ENCODE peak calls at places on chromosomes 11 and 22, in ten cellular contexts. M is T-helper 2 cell, P is Calu3, A is activated T-helper 1 cell treated with Interleukin-2 at 50 U/mL for 16 hours, N is neuronal stem cell, K is heart left ventricle, V is NCI-H2171 treated with DMSO at 0.1 percent for 48 hours, S is mesenchymal stem cell, X is uterus, Z is lung microvascular endothelial cell. U is an unnamed sample.

GRCh38 chr11:69844396-69844795 is 25.2 kb upstream of the FGF3 start:
- DNase-seq in V (no peak), X (no peak), K (no peak), Z (no peak), M (no peak), S (no peak), P (no peak), A (no peak), N (no peak), U (no peak)

GRCh38 chr11:92670293-92670890 is 299.1 kb upstream of the MTNR1B start:
- DNase-seq in A (no peak), S (no peak), N (no peak), M (no peak), K (no peak), X (no peak), P (no peak), V (peak), Z (no peak), U (no peak)

GRCh38 chr11:8040261-8040920 is 40.6 kb upstream of the TUB start:
- DNase-seq in S (no peak), V (no peak), P (no peak), Z (no peak), N (no peak), X (no peak), M (no peak), A (no peak), K (no peak), U (no peak)

GRCh38 chr11:109698237-109698636 is 276.2 kb downstream of the C11orf87 start:
- DNase-seq in M (no peak), Z (no peak), A (no peak), K (no peak), P (no peak), N (no peak), S (no peak), X (no peak), V (no peak), U (no peak)

GRCh38 chr11:69037074-69037473 is 11.7 kb upstream of the TPCN2 start:
- DNase-seq in P (no peak), K (peak), M (no peak), Z (no peak), V (no peak), X (no peak), A (no peak), N (no peak), S (no peak), U (no peak)

GRCh38 chr11:126140932-126141291 is 70.5 kb downstream of the RPUSD4 start:
- DNase-seq in S (peak), P (no peak), V (peak), A (no peak), Z (peak), N (no peak), X (peak), K (no peak), M (no peak), U (no peak)

GRCh38 chr11:11677672-11678356 is 56.0 kb upstream of the GALNT18 start:
- DNase-seq in M (no peak), K (no peak), S (no peak), Z (no peak), V (no peak), A (no peak), P (no peak), X (no peak), N (no peak), U (no peak)

GRCh38 chr11:19595499-19595839 is 117.2 kb upstream of the NAV2 start:
- DNase-seq in P (no peak), N (no peak), A (no peak), X (no peak), Z (no peak), K (no peak), M (no peak), S (no peak), V (no peak), U (no peak)

GRCh38 chr22:37400719-37401118 is 26.6 kb downstream of the ELFN2 start:
- DNase-seq in Z (no peak), K (no peak), S (no peak), N (no peak), X (no peak), V (no peak), A (no peak), M (no peak), P (no peak), U (no peak)

GRCh38 chr11:7019500-7020182 is 505 bp downstream of the ZNF214 start:
- DNase-seq in N (no peak), K (peak), V (no peak), P (peak), Z (no peak), M (no peak), S (no peak), A (no peak), X (peak), U (no peak)

GRCh38 chr11:19683141-19683805 is 29.4 kb upstream of the NAV2 start:
- DNase-seq in P (no peak), M (no peak), Z (no peak), X (no peak), A (no peak), V (no peak), S (no peak), N (no peak), K (no peak), U (no peak)

GRCh38 chr11:112029460-112029859 is 4.3 kb downstream of the DLAT start:
- DNase-seq in A (no peak), S (no peak), P (no peak), M (no peak), N (no peak), X (no peak), Z (no peak), V (no peak), K (no peak), U (no peak)

GRCh38 chr11:76768091-76769047 is 14.8 kb upstream of the TSKU start:
- DNase-seq in K (no peak), A (no peak), Z (peak), M (peak), X (peak), S (peak), N (no peak), V (peak), P (no peak), U (no peak)

GRCh38 chr22:50314455-50315288 is 7.2 kb upstream of the PLXNB2 start:
- DNase-seq in Z (no peak), P (no peak), A (peak), V (no peak), N (no peak), X (no peak), S (no peak), K (peak), M (peak), U (no peak)

U was measured in HuH-7.5.